ENCODE peak calls at places on chromosomes 11 and 22, in eight cellular contexts. L is thoracic aorta, P is fibroblast of lung, Y is cardiac fibroblast, T is left ventricle myocardium inferior, W is K562, F is upper lobe of right lung, M is PC-9. E is an unnamed sample.

GRCh38 chr22:45882881-45883810 is 93.8 kb downstream of the WNT7B start:
- DNase-seq in L (no peak), P (no peak), Y (no peak), T (no peak), W (no peak), F (peak), M (no peak), E (peak)

GRCh38 chr11:121337740-121338272 is 45.2 kb downstream of the SC5D start:
- DNase-seq in L (no peak), P (no peak), Y (no peak), T (no peak), W (no peak), F (no peak), M (no peak), E (no peak)

GRCh38 chr22:32206774-32207758 is 2.2 kb upstream of the RFPL2 start:
- DNase-seq in L (no peak), P (peak), Y (peak), T (no peak), W (peak), F (no peak), M (peak), E (peak)

GRCh38 chr11:43969543-43969942 is 27.1 kb downstream of the C11orf96 start:
- DNase-seq in L (no peak), P (no peak), Y (peak), T (peak), W (no peak), F (no peak), M (no peak), E (no peak)

GRCh38 chr11:65793625-65794400 is 7.0 kb downstream of the OVOL1 start:
- DNase-seq in L (no peak), P (no peak), Y (no peak), T (no peak), W (no peak), F (no peak), M (peak), E (no peak)

GRCh38 chr11:122375687-122376399 is 259.8 kb upstream of the BLID start:
- DNase-seq in L (no peak), P (peak), Y (no peak), T (no peak), W (no peak), F (no peak), M (no peak), E (no peak)

GRCh38 chr22:42856865-42857704 is at the start of gene ARFGAP3:
- DNase-seq in L (peak), P (peak), Y (peak), T (peak), W (peak), F (peak), M (peak), E (peak)

GRCh38 chr11:57417056-57417455 is 9.9 kb downstream of the SLC43A3 start:
- DNase-seq in L (no peak), P (peak), Y (peak), T (no peak), W (no peak), F (no peak), M (peak), E (no peak)

GRCh38 chr22:49948116-49948515 is 12.5 kb upstream of the PIM3 start:
- DNase-seq in L (no peak), P (no peak), Y (no peak), T (no peak), W (no peak), F (no peak), M (no peak), E (no peak)

GRCh38 chr11:68020575-68020974 is 9.9 kb upstream of the NDUFS8 start:
- DNase-seq in L (no peak), P (no peak), Y (peak), T (no peak), W (no peak), F (no peak), M (no peak), E (no peak)

GRCh38 chr11:94658888-94659287 is 91.7 kb downstream of the PIWIL4 start:
- DNase-seq in L (no peak), P (no peak), Y (no peak), T (no peak), W (no peak), F (no peak), M (no peak), E (no peak)

GRCh38 chr22:29300467-29300806 is 6.0 kb upstream of the GAS2L1 start:
- DNase-seq in L (no peak), P (no peak), Y (no peak), T (no peak), W (no peak), F (no peak), M (no peak), E (no peak)

GRCh38 chr22:24485608-24486007 is 9.5 kb upstream of the UPB1 start:
- DNase-seq in L (no peak), P (no peak), Y (no peak), T (no peak), W (no peak), F (no peak), M (no peak), E (no peak)

GRCh38 chr11:64297722-64298358 is 2.3 kb upstream of the CATSPERZ start:
- DNase-seq in L (no peak), P (no peak), Y (no peak), T (no peak), W (no peak), F (no peak), M (peak), E (no peak)

GRCh38 chr11:44280257-44280656 is 29.7 kb downstream of the ALX4 start:
- DNase-seq in L (no peak), P (no peak), Y (no peak), T (no peak), W (no peak), F (no peak), M (no peak), E (no peak)

GRCh38 chr11:106456651-106457050 is 379.2 kb downstream of the AASDHPPT start:
- DNase-seq in L (no peak), P (peak), Y (no peak), T (no peak), W (no peak), F (no peak), M (no peak), E (no peak)

GRCh38 chr22:22479999-22480532 is 28.5 kb downstream of the ZNF280B start:
- DNase-seq in L (no peak), P (peak), Y (no peak), T (no peak), W (no peak), F (no peak), M (no peak), E (no peak)

GRCh38 chr11:20488352-20488751 is 100.8 kb downstream of the PRMT3 start:
- DNase-seq in L (no peak), P (peak), Y (no peak), T (no peak), W (peak), F (no peak), M (no peak), E (no peak)

GRCh38 chr11:131447898-131448297 is 77.5 kb downstream of the NTM start:
- DNase-seq in L (no peak), P (no peak), Y (no peak), T (no peak), W (no peak), F (no peak), M (no peak), E (no peak)

GRCh38 chr11:120303004-120303637 is 22.0 kb upstream of the TLCD5 start:
- DNase-seq in L (no peak), P (peak), Y (peak), T (peak), W (peak), F (no peak), M (peak), E (peak)

GRCh38 chr11:91374794-91375193 is 849.8 kb upstream of the FAT3 start:
- DNase-seq in L (no peak), P (no peak), Y (no peak), T (no peak), W (no peak), F (no peak), M (no peak), E (no peak)

GRCh38 chr11:122808494-122808893 is 29.8 kb upstream of the CRTAM start:
- DNase-seq in L (no peak), P (peak), Y (peak), T (peak), W (no peak), F (no peak), M (no peak), E (no peak)

GRCh38 chr11:69863544-69864200 is 44.5 kb upstream of the FGF3 start:
- DNase-seq in L (no peak), P (no peak), Y (no peak), T (no peak), W (no peak), F (no peak), M (peak), E (no peak)

GRCh38 chr22:46777609-46777970 is 15.1 kb downstream of the TBC1D22A start:
- DNase-seq in L (no peak), P (no peak), Y (no peak), T (peak), W (no peak), F (no peak), M (peak), E (no peak)

GRCh38 chr22:33803371-33803770 is 116.9 kb downstream of the LARGE1 start:
- DNase-seq in L (no peak), P (peak), Y (peak), T (no peak), W (no peak), F (no peak), M (no peak), E (no peak)

GRCh38 chr22:49460662-49461371 is 366.9 kb downstream of the BRD1 start:
- DNase-seq in L (no peak), P (no peak), Y (no peak), T (no peak), W (no peak), F (peak), M (no peak), E (no peak)

GRCh38 chr11:35077709-35078695 is 61.0 kb upstream of the CD44 start:
- DNase-seq in L (no peak), P (peak), Y (no peak), T (no peak), W (no peak), F (no peak), M (peak), E (no peak)

GRCh38 chr11:36478700-36479329 is 31.3 kb downstream of the TRAF6 start:
- DNase-seq in L (no peak), P (peak), Y (peak), T (no peak), W (peak), F (no peak), M (peak), E (no peak)

GRCh38 chr11:120306519-120307242 is 18.4 kb upstream of the TLCD5 start:
- DNase-seq in L (no peak), P (peak), Y (peak), T (no peak), W (peak), F (no peak), M (peak), E (no peak)

GRCh38 chr11:101126551-101127347 is 2.9 kb downstream of the PGR start:
- DNase-seq in L (no peak), P (no peak), Y (peak), T (peak), W (peak), F (no peak), M (no peak), E (no peak)

GRCh38 chr11:61037694-61038093 is 64.6 kb upstream of the CD5 start:
- DNase-seq in L (no peak), P (peak), Y (peak), T (peak), W (no peak), F (no peak), M (no peak), E (no peak)

GRCh38 chr11:61027141-61027840 is 55.8 kb downstream of the CD6 start:
- DNase-seq in L (no peak), P (no peak), Y (no peak), T (no peak), W (no peak), F (no peak), M (no peak), E (no peak)

GRCh38 chr11:61028135-61028729 is 56.8 kb downstream of the CD6 start:
- DNase-seq in L (no peak), P (no peak), Y (no peak), T (no peak), W (no peak), F (no peak), M (no peak), E (no peak)

GRCh38 chr11:61035086-61035835 is 63.8 kb downstream of the CD6 start:
- DNase-seq in L (no peak), P (no peak), Y (no peak), T (no peak), W (no peak), F (no peak), M (no peak), E (no peak)

DNA sequence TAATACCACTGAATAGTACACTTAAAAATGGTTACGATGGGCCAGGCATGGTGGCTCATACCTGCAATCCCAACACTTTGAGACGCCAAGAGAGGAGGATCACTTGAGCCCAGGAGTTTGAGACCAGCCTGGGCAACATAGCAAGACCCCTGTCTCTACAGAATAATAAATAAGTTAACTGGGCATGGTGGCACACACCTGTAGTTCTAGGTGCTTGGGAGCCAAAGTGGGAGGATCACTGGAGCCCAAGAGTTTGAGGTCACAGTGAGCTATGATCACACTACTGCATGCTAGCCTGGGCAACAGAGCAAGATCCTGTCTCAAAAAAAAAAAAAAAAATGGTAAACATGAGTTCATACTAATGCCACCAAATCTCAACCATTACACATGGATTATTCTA is 61.3 kb downstream of the CD6 start:
- DNase-seq in L (no peak), P (no peak), Y (no peak), T (no peak), W (no peak), F (no peak), M (no peak), E (no peak)
- H3K4me3 ChIP-seq in L (no peak), P (no peak), Y (no peak), T (no peak), W (no peak), F (no peak), M (no peak), E (no peak)

GRCh38 chr11:73350908-73351636 is 25.1 kb upstream of the RELT start:
- DNase-seq in L (no peak), P (peak), Y (peak), T (peak), W (peak), F (no peak), M (peak), E (no peak)
- TF ChIP-seq CTCF in L (peak), P (peak), Y (peak), T (peak), W (peak), F (peak), M (peak), E (peak)

DNA sequence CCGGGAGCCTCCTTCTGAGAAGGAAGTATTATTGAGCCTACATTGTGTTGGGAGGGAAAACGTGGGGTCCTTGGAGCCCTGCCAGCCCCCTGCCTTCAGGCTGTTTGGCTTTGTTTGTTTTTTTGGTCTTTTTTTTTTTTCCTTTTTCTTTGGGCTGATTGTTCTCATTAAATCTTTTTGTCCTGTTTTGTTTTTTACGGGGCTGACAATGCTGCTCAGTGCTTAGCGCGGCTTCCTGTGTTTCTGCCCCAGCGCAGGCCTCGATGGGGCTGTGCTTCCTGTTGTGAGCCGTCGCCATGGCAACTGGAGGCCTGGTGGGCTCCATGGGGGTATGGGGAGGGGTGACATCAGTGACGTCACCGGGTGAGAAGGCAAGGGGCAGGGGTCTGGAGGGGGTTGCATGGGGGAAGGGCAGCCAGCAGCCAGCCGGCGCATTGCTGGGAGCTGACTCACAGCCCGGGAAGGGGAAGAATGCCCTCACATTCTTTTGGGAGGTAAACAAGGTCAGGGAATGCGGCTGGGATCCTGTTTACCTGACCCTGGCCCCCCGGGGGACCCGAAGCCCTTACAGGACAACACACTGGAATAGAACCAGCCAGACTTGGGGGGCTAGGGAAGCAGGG is 22.1 kb upstream of the CBX7 start:
- DNase-seq in L (peak), P (peak), Y (peak), T (peak), W (peak), F (peak), M (peak), E (peak)
- H3K4me3 ChIP-seq in L (peak), P (no peak), Y (no peak), T (peak), W (no peak), F (no peak), M (peak), E (no peak)

GRCh38 chr11:1829039-1829820 is 5.6 kb upstream of the SYT8 start:
- DNase-seq in L (no peak), P (peak), Y (peak), T (no peak), W (no peak), F (peak), M (peak), E (no peak)
- TF ChIP-seq CTCF in L (no peak), P (no peak), Y (no peak), T (no peak), W (no peak), F (no peak), M (no peak), E (no peak)

GRCh38 chr11:128516886-128517285 is 70.5 kb downstream of the ETS1 start:
- DNase-seq in L (no peak), P (no peak), Y (no peak), T (no peak), W (no peak), F (no peak), M (no peak), E (no peak)
- H3K4me3 ChIP-seq in L (peak), P (peak), Y (no peak), T (peak), W (no peak), F (peak), M (no peak), E (no peak)

E was measured in Caco-2.